ENCODE peak calls at places on chromosomes 4 and X, in five cellular contexts. One of them, this sample, is unnamed.

GRCh38 chrX:151336809-151337208 is 60.2 kb upstream of the VMA21 start:
- DNase-seq in cardiac muscle cell: no peak
- DNase-seq in heart left ventricle: no peak
- DNase-seq in left ventricle myocardium inferior: no peak
- DNase-seq in GM20000: no peak
- DNase-seq in this sample: no peak

GRCh38 chr4:55218041-55218440 is 92.6 kb upstream of the KDR start:
- DNase-seq in cardiac muscle cell: no peak
- DNase-seq in heart left ventricle: no peak
- DNase-seq in left ventricle myocardium inferior: no peak
- DNase-seq in GM20000: no peak
- DNase-seq in this sample: no peak

GRCh38 chrX:43140546-43140945 is 362.6 kb upstream of the PPP1R2C start:
- DNase-seq in cardiac muscle cell: no peak
- DNase-seq in heart left ventricle: no peak
- DNase-seq in left ventricle myocardium inferior: no peak
- DNase-seq in GM20000: no peak
- DNase-seq in this sample: no peak

GRCh38 chrX:151396042-151396826 is 772 bp upstream of the VMA21 start:
- DNase-seq in cardiac muscle cell: no peak
- DNase-seq in heart left ventricle: peak
- DNase-seq in left ventricle myocardium inferior: peak
- DNase-seq in GM20000: peak
- DNase-seq in this sample: peak

GRCh38 chr4:155889036-155889793 is 14.3 kb upstream of the TDO2 start:
- DNase-seq in cardiac muscle cell: no peak
- DNase-seq in heart left ventricle: no peak
- DNase-seq in left ventricle myocardium inferior: no peak
- DNase-seq in GM20000: no peak
- DNase-seq in this sample: peak

GRCh38 chr4:186204103-186204559 is 12.8 kb downstream of the CYP4V2 start:
- DNase-seq in cardiac muscle cell: no peak
- DNase-seq in heart left ventricle: no peak
- DNase-seq in left ventricle myocardium inferior: no peak
- DNase-seq in GM20000: no peak
- DNase-seq in this sample: peak

GRCh38 chrX:44025611-44026010 is 52.4 kb upstream of the NDP start:
- DNase-seq in cardiac muscle cell: no peak
- DNase-seq in heart left ventricle: no peak
- DNase-seq in left ventricle myocardium inferior: no peak
- DNase-seq in GM20000: no peak
- DNase-seq in this sample: no peak

GRCh38 chrX:41862562-41863184 is 60.7 kb downstream of the CASK start:
- DNase-seq in cardiac muscle cell: no peak
- DNase-seq in heart left ventricle: no peak
- DNase-seq in left ventricle myocardium inferior: no peak
- DNase-seq in GM20000: no peak
- DNase-seq in this sample: no peak

GRCh38 chr4:41442818-41443217 is 95.1 kb upstream of the LIMCH1 start:
- DNase-seq in cardiac muscle cell: no peak
- DNase-seq in heart left ventricle: no peak
- DNase-seq in left ventricle myocardium inferior: no peak
- DNase-seq in GM20000: no peak
- DNase-seq in this sample: no peak

GRCh38 chr4:4912155-4912554 is 52.7 kb downstream of the MSX1 start:
- DNase-seq in cardiac muscle cell: no peak
- DNase-seq in heart left ventricle: no peak
- DNase-seq in left ventricle myocardium inferior: no peak
- DNase-seq in GM20000: no peak
- DNase-seq in this sample: no peak

GRCh38 chrX:44874481-44875184 is 1.6 kb downstream of the KDM6A start:
- DNase-seq in cardiac muscle cell: peak
- DNase-seq in heart left ventricle: peak
- DNase-seq in left ventricle myocardium inferior: no peak
- DNase-seq in GM20000: peak
- DNase-seq in this sample: peak

GRCh38 chr4:73446336-73446938 is 10.4 kb downstream of the AFP start:
- DNase-seq in cardiac muscle cell: peak
- DNase-seq in heart left ventricle: no peak
- DNase-seq in left ventricle myocardium inferior: no peak
- DNase-seq in GM20000: peak
- DNase-seq in this sample: no peak

GRCh38 chr4:87506974-87507701 is 22.0 kb downstream of the SPARCL1 start:
- DNase-seq in cardiac muscle cell: no peak
- DNase-seq in heart left ventricle: no peak
- DNase-seq in left ventricle myocardium inferior: no peak
- DNase-seq in GM20000: no peak
- DNase-seq in this sample: no peak

GRCh38 chr4:104395219-104395618 is 99.5 kb downstream of the CXXC4 start:
- DNase-seq in cardiac muscle cell: no peak
- DNase-seq in heart left ventricle: no peak
- DNase-seq in left ventricle myocardium inferior: no peak
- DNase-seq in GM20000: no peak
- DNase-seq in this sample: no peak

GRCh38 chr4:114078636-114079035 is 99.2 kb upstream of the ARSJ start:
- DNase-seq in cardiac muscle cell: no peak
- DNase-seq in heart left ventricle: no peak
- DNase-seq in left ventricle myocardium inferior: no peak
- DNase-seq in GM20000: no peak
- DNase-seq in this sample: no peak

GRCh38 chrX:120302434-120302833 is 8.8 kb downstream of the TMEM255A start:
- DNase-seq in cardiac muscle cell: peak
- DNase-seq in heart left ventricle: no peak
- DNase-seq in left ventricle myocardium inferior: no peak
- DNase-seq in GM20000: peak
- DNase-seq in this sample: no peak

GRCh38 chrX:153725832-153726285 is 1.2 kb downstream of the ABCD1 start:
- DNase-seq in cardiac muscle cell: no peak
- DNase-seq in heart left ventricle: no peak
- DNase-seq in left ventricle myocardium inferior: no peak
- DNase-seq in GM20000: no peak
- DNase-seq in this sample: no peak

GRCh38 chr4:126168484-126168883 is 853.7 kb downstream of the FAT4 start:
- DNase-seq in cardiac muscle cell: no peak
- DNase-seq in heart left ventricle: no peak
- DNase-seq in left ventricle myocardium inferior: no peak
- DNase-seq in GM20000: no peak
- DNase-seq in this sample: no peak

GRCh38 chrX:138986235-138986634 is 274.7 kb upstream of the FGF13 start:
- DNase-seq in cardiac muscle cell: no peak
- DNase-seq in heart left ventricle: no peak
- DNase-seq in left ventricle myocardium inferior: no peak
- DNase-seq in GM20000: no peak
- DNase-seq in this sample: no peak

GRCh38 chr4:123849495-123849894 is 452.9 kb downstream of the SPRY1 start:
- DNase-seq in cardiac muscle cell: no peak
- DNase-seq in heart left ventricle: no peak
- DNase-seq in left ventricle myocardium inferior: no peak
- DNase-seq in GM20000: no peak
- DNase-seq in this sample: no peak

GRCh38 chr4:169096221-169096620 is 86.2 kb upstream of the CBR4 start:
- DNase-seq in cardiac muscle cell: no peak
- DNase-seq in heart left ventricle: no peak
- DNase-seq in left ventricle myocardium inferior: no peak
- DNase-seq in GM20000: no peak
- DNase-seq in this sample: no peak

GRCh38 chr4:16225996-16226815 is at the start of gene TAPT1:
- DNase-seq in cardiac muscle cell: peak
- DNase-seq in heart left ventricle: peak
- DNase-seq in left ventricle myocardium inferior: peak
- DNase-seq in GM20000: peak
- DNase-seq in this sample: peak

GRCh38 chr4:47031713-47032404 is 492 bp downstream of the GABRB1 start:
- DNase-seq in cardiac muscle cell: peak
- DNase-seq in heart left ventricle: no peak
- DNase-seq in left ventricle myocardium inferior: no peak
- DNase-seq in GM20000: peak
- DNase-seq in this sample: no peak

GRCh38 chr4:184802203-184803015 is 23.4 kb downstream of the ACSL1 start:
- DNase-seq in cardiac muscle cell: no peak
- DNase-seq in heart left ventricle: no peak
- DNase-seq in left ventricle myocardium inferior: no peak
- DNase-seq in GM20000: no peak
- DNase-seq in this sample: peak

GRCh38 chr4:47615385-47615784 is 130.3 kb downstream of the ATP10D start:
- DNase-seq in cardiac muscle cell: no peak
- DNase-seq in heart left ventricle: no peak
- DNase-seq in left ventricle myocardium inferior: no peak
- DNase-seq in GM20000: no peak
- DNase-seq in this sample: no peak

GRCh38 chr4:15007201-15007600 is 4.9 kb downstream of the CPEB2 start:
- DNase-seq in cardiac muscle cell: no peak
- DNase-seq in heart left ventricle: no peak
- DNase-seq in left ventricle myocardium inferior: no peak
- DNase-seq in GM20000: no peak
- DNase-seq in this sample: no peak

GRCh38 chrX:82161195-82161594 is 959.3 kb downstream of the SH3BGRL start:
- DNase-seq in cardiac muscle cell: no peak
- DNase-seq in heart left ventricle: no peak
- DNase-seq in left ventricle myocardium inferior: no peak
- DNase-seq in GM20000: no peak
- DNase-seq in this sample: no peak

GRCh38 chr4:171644430-171645057 is 168.7 kb upstream of the GALNTL6 start:
- DNase-seq in cardiac muscle cell: no peak
- DNase-seq in heart left ventricle: no peak
- DNase-seq in left ventricle myocardium inferior: no peak
- DNase-seq in GM20000: peak
- DNase-seq in this sample: no peak

GRCh38 chrX:70476934-70477733 is 32.5 kb downstream of the DLG3 start:
- DNase-seq in cardiac muscle cell: no peak
- DNase-seq in heart left ventricle: no peak
- DNase-seq in left ventricle myocardium inferior: no peak
- DNase-seq in GM20000: no peak
- DNase-seq in this sample: no peak

GRCh38 chr4:48241731-48242130 is 27.9 kb downstream of the TEC start:
- DNase-seq in cardiac muscle cell: no peak
- DNase-seq in heart left ventricle: no peak
- DNase-seq in left ventricle myocardium inferior: no peak
- DNase-seq in GM20000: no peak
- DNase-seq in this sample: no peak

GRCh38 chr4:3786196-3786869 is 20.1 kb downstream of the ADRA2C start:
- DNase-seq in cardiac muscle cell: no peak
- DNase-seq in heart left ventricle: no peak
- DNase-seq in left ventricle myocardium inferior: no peak
- DNase-seq in GM20000: no peak
- DNase-seq in this sample: no peak

GRCh38 chr4:29467044-29467717 is 1253.0 kb upstream of the PCDH7 start:
- DNase-seq in cardiac muscle cell: no peak
- DNase-seq in heart left ventricle: no peak
- DNase-seq in left ventricle myocardium inferior: no peak
- DNase-seq in GM20000: no peak
- DNase-seq in this sample: peak

GRCh38 chr4:142565771-142566170 is 280.3 kb downstream of the INPP4B start:
- DNase-seq in cardiac muscle cell: no peak
- DNase-seq in heart left ventricle: no peak
- DNase-seq in left ventricle myocardium inferior: no peak
- DNase-seq in GM20000: no peak
- DNase-seq in this sample: no peak

GRCh38 chrX:115639481-115639880 is 78.5 kb downstream of the PLS3 start:
- DNase-seq in cardiac muscle cell: no peak
- DNase-seq in heart left ventricle: no peak
- DNase-seq in left ventricle myocardium inferior: no peak
- DNase-seq in GM20000: no peak
- DNase-seq in this sample: no peak
- TF ChIP-seq CTCF in cardiac muscle cell: no peak
- TF ChIP-seq CTCF in heart left ventricle: no peak
- TF ChIP-seq CTCF in left ventricle myocardium inferior: no peak
- TF ChIP-seq CTCF in GM20000: no peak
- TF ChIP-seq CTCF in this sample: no peak

GRCh38 chr4:10074767-10075105 is 41.9 kb downstream of the WDR1 start:
- DNase-seq in cardiac muscle cell: peak
- DNase-seq in heart left ventricle: no peak
- DNase-seq in left ventricle myocardium inferior: peak
- DNase-seq in GM20000: peak
- DNase-seq in this sample: peak
- TF ChIP-seq CTCF in cardiac muscle cell: peak
- TF ChIP-seq CTCF in heart left ventricle: peak
- TF ChIP-seq CTCF in left ventricle myocardium inferior: peak
- TF ChIP-seq CTCF in GM20000: no peak
- TF ChIP-seq CTCF in this sample: peak

GRCh38 chr4:23333946-23334878 is 555.6 kb downstream of the PPARGC1A start:
- DNase-seq in cardiac muscle cell: peak
- DNase-seq in heart left ventricle: no peak
- DNase-seq in left ventricle myocardium inferior: no peak
- DNase-seq in GM20000: peak
- DNase-seq in this sample: no peak

GRCh38 chr4:23332266-23332665 is 557.6 kb downstream of the PPARGC1A start:
- DNase-seq in cardiac muscle cell: no peak
- DNase-seq in heart left ventricle: no peak
- DNase-seq in left ventricle myocardium inferior: no peak
- DNase-seq in GM20000: no peak
- DNase-seq in this sample: no peak

GRCh38 chr4:23333556-23333945 is 556.3 kb downstream of the PPARGC1A start:
- DNase-seq in cardiac muscle cell: no peak
- DNase-seq in heart left ventricle: no peak
- DNase-seq in left ventricle myocardium inferior: no peak
- DNase-seq in GM20000: no peak
- DNase-seq in this sample: no peak

GRCh38 chr4:23337292-23337691 is 552.6 kb downstream of the PPARGC1A start:
- DNase-seq in cardiac muscle cell: peak
- DNase-seq in heart left ventricle: no peak
- DNase-seq in left ventricle myocardium inferior: no peak
- DNase-seq in GM20000: no peak
- DNase-seq in this sample: no peak
- TF ChIP-seq CTCF in cardiac muscle cell: peak
- TF ChIP-seq CTCF in heart left ventricle: no peak
- TF ChIP-seq CTCF in left ventricle myocardium inferior: peak
- TF ChIP-seq CTCF in GM20000: no peak
- TF ChIP-seq CTCF in this sample: no peak

GRCh38 chrX:104310084-104310483 is 55.4 kb upstream of the ESX1 start:
- DNase-seq in cardiac muscle cell: no peak
- DNase-seq in heart left ventricle: no peak
- DNase-seq in left ventricle myocardium inferior: no peak
- DNase-seq in GM20000: no peak
- DNase-seq in this sample: no peak
- TF ChIP-seq CTCF in cardiac muscle cell: peak
- TF ChIP-seq CTCF in heart left ventricle: no peak
- TF ChIP-seq CTCF in left ventricle myocardium inferior: no peak
- TF ChIP-seq CTCF in GM20000: no peak
- TF ChIP-seq CTCF in this sample: peak

GRCh38 chrX:114615765-114616164 is 31.9 kb downstream of the HTR2C start:
- DNase-seq in cardiac muscle cell: no peak
- DNase-seq in heart left ventricle: no peak
- DNase-seq in left ventricle myocardium inferior: no peak
- DNase-seq in GM20000: no peak
- DNase-seq in this sample: no peak

GRCh38 chrX:114619874-114620273 is 36.0 kb downstream of the HTR2C start:
- DNase-seq in cardiac muscle cell: peak
- DNase-seq in heart left ventricle: no peak
- DNase-seq in left ventricle myocardium inferior: no peak
- DNase-seq in GM20000: peak
- DNase-seq in this sample: no peak
- TF ChIP-seq CTCF in cardiac muscle cell: peak
- TF ChIP-seq CTCF in heart left ventricle: peak
- TF ChIP-seq CTCF in left ventricle myocardium inferior: peak
- TF ChIP-seq CTCF in GM20000: peak
- TF ChIP-seq CTCF in this sample: peak

GRCh38 chr4:127782275-127783025 is at the start of gene HSPA4L:
- DNase-seq in cardiac muscle cell: peak
- DNase-seq in heart left ventricle: peak
- DNase-seq in left ventricle myocardium inferior: peak
- DNase-seq in GM20000: peak
- DNase-seq in this sample: peak
- TF ChIP-seq CTCF in cardiac muscle cell: peak
- TF ChIP-seq CTCF in heart left ventricle: peak
- TF ChIP-seq CTCF in left ventricle myocardium inferior: peak
- TF ChIP-seq CTCF in GM20000: no peak
- TF ChIP-seq CTCF in this sample: peak

GRCh38 chr4:140756292-140757219 is at the start of gene TBC1D9:
- DNase-seq in cardiac muscle cell: peak
- DNase-seq in heart left ventricle: peak
- DNase-seq in left ventricle myocardium inferior: peak
- DNase-seq in GM20000: peak
- DNase-seq in this sample: peak
- TF ChIP-seq CTCF in cardiac muscle cell: peak
- TF ChIP-seq CTCF in heart left ventricle: no peak
- TF ChIP-seq CTCF in left ventricle myocardium inferior: no peak
- TF ChIP-seq CTCF in GM20000: no peak
- TF ChIP-seq CTCF in this sample: peak